ENCODE peak calls at places on chromosomes 12 and 14, in five cellular contexts. I is HepG2, P is K562, M is H1, V is GM12878. A is an unnamed sample.

GRCh38 chr12:5402536-5402935 is 29.4 kb upstream of the NTF3 start:
- DNase-seq in I (no peak), P (no peak), M (no peak), V (no peak), A (no peak)

GRCh38 chr12:114400925-114401324 is 5.0 kb downstream of the TBX5 start:
- DNase-seq in I (no peak), P (no peak), M (no peak), V (no peak), A (no peak)

GRCh38 chr12:3574986-3575385 is 84.0 kb downstream of the PRMT8 start:
- DNase-seq in I (no peak), P (no peak), M (no peak), V (no peak), A (no peak)

GRCh38 chr12:55996715-55997534 is at the start of gene SUOX:
- DNase-seq in I (peak), P (peak), M (peak), V (peak), A (peak)

GRCh38 chr12:94560416-94561221 is 89.7 kb downstream of the TMCC3 start:
- DNase-seq in I (no peak), P (no peak), M (peak), V (peak), A (peak)

GRCh38 chr14:100285021-100285912 is 21.0 kb downstream of the SLC25A29 start:
- DNase-seq in I (peak), P (peak), M (no peak), V (no peak), A (peak)

GRCh38 chr12:110498984-110499706 is 2.8 kb downstream of the VPS29 start:
- DNase-seq in I (peak), P (no peak), M (no peak), V (no peak), A (no peak)

GRCh38 chr12:25784669-25785068 is 173.8 kb upstream of the RASSF8 start:
- DNase-seq in I (no peak), P (no peak), M (no peak), V (no peak), A (no peak)

GRCh38 chr12:94725375-94726168 is 75.2 kb upstream of the TMCC3 start:
- DNase-seq in I (peak), P (peak), M (no peak), V (no peak), A (peak)

GRCh38 chr14:59454131-59454530 is 11.0 kb downstream of the GPR135 start:
- DNase-seq in I (no peak), P (no peak), M (no peak), V (no peak), A (no peak)

DNA sequence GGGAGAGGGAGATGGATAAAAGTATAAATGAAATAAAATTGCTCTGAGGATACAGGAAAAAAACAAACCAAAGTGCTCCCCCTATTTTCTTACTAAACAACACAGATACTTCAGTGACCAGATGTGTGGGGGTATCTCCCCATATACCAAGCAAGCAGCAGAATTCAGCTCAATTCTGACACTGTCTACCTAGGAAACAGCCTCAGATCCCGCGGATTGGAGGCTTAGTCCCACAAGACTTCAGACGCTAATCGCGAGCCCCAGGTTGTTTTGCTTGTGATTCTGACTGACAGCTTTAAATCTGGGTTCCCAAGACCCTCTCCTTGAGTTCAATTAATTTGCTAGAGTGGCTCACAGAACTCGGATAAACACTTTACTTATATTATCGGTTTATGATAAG is 17.3 kb downstream of the NFKBIA start:
- DNase-seq in I (no peak), P (no peak), M (no peak), V (no peak), A (no peak)
- TF ChIP-seq KDM1A in I (no peak), P (no peak), M (no peak), V (no peak), A (no peak)

GRCh38 chr14:74609721-74610120 is 2.3 kb downstream of the LTBP2 start:
- DNase-seq in I (no peak), P (no peak), M (no peak), V (no peak), A (no peak)
- H3K4me3 ChIP-seq in I (no peak), P (no peak), M (no peak), V (no peak), A (no peak)

GRCh38 chr12:10102322-10102721 is 3.5 kb upstream of the CLEC1A start:
- DNase-seq in I (no peak), P (no peak), M (no peak), V (no peak), A (no peak)

GRCh38 chr12:10097521-10097920 is 1.3 kb downstream of the CLEC1A start:
- DNase-seq in I (no peak), P (no peak), M (no peak), V (no peak), A (no peak)

GRCh38 chr12:10101648-10102220 is 2.9 kb upstream of the CLEC1A start:
- DNase-seq in I (no peak), P (no peak), M (no peak), V (no peak), A (no peak)

GRCh38 chr12:10098762-10099161 is at the start of gene CLEC1A:
- DNase-seq in I (no peak), P (no peak), M (peak), V (no peak), A (no peak)

DNA sequence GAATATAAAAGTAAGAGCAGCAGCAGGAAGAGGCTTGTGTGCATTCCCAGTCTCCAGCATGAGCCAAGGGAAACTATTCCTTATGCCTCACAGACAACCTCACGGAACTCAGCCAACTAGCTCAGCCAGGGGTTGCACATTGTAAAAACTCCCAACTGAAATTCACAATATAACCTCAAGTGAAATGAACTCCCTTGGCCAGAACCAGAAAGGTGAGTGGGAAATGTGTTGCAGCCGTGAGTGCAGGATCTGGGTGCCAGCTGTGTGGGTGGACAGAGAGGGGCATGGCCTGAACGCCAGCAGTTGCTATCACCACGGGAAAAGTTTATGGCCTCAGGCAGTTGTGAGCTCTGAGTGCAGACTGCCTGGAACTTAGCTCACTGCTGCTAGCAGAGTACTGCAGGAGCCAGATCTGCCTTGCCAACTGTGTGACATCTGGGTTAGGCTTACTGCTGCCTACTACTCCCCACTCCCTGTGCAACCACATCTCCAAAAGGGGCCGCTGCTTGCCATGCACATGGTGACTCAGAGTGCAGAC is 2.3 kb upstream of the CLEC1A start:
- DNase-seq in I (no peak), P (no peak), M (no peak), V (no peak), A (no peak)
- TF ChIP-seq KDM1A in I (no peak), P (no peak), M (no peak), V (no peak), A (no peak)

DNA sequence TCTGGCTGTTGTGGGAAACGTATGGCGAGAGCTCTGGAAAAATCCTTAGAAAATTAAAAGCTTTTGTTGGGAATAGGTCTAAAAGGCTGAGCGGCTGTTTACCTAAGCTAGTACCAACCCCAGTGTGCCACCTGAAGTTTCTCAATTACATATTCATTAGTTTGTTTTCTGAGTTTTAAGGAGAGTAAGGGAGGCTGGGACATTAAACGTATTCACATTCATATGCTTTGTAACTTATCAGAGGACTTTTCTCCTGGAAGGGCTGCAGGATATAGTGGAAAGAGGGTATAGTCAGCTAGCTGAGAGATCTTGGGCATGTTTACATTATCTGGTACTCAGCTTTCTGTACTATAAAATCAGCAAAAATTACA is 1.5 kb upstream of the PAWR start:
- DNase-seq in I (no peak), P (no peak), M (no peak), V (no peak), A (no peak)
- H3K4me3 ChIP-seq in I (peak), P (no peak), M (peak), V (no peak), A (peak)

DNA sequence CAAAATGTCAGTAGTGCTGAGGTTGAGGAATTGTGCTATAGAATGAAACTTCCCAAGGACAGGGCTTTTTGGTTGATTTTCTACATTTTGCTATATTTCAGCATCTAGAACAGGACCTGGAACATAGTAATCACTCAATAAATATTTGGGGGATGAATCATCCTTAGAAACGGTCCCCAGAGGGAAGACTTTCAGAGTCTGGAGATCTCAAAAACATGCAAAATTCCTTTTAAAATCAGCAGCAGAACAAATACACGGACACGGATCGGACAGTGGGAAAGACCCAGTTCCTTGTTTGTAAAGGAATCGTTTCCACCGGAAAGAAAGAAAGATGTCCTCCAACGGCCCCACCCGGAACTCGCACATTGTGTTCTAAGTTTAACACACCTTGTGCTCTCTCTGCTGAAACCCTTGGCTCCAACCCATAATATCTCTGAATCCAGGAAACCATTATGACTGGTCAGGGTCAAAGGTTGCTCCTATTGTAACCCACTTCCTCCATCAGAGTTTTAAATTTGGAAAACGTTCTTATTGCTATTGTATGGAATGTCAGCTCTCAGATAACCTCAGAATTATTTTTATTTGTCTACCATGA is 617.2 kb downstream of the MED13L start:
- DNase-seq in I (no peak), P (no peak), M (no peak), V (no peak), A (no peak)
- TF ChIP-seq KDM1A in I (no peak), P (no peak), M (no peak), V (no peak), A (no peak)

A was measured in A549.